ENCODE peak calls at places on chromosomes 16 and 17, in seven cellular contexts. F is SK-N-SH, E is Panc1, G is GM12878, Q is HCT116, T is H1, D is HepG2. Z is an unnamed sample.

GRCh38 chr16:10741844-10742243 is 1.8 kb upstream of the NUBP1 start:
- DNase-seq in T (no peak), G (no peak), F (peak), D (no peak), E (no peak), Q (no peak), Z (no peak)

GRCh38 chr16:89185062-89185751 is 13.7 kb downstream of the CDH15 start:
- DNase-seq in Q (no peak), E (no peak), F (no peak), T (no peak), D (no peak), G (no peak), Z (no peak)

GRCh38 chr17:58525239-58525638 is 10.8 kb upstream of the MTMR4 start:
- DNase-seq in G (no peak), F (no peak), D (no peak), Q (no peak), T (no peak), E (no peak), Z (no peak)

GRCh38 chr17:36459601-36460000 is 26.9 kb upstream of the ZNHIT3 start:
- DNase-seq in G (no peak), F (no peak), Q (no peak), D (no peak), E (no peak), T (no peak), Z (no peak)

GRCh38 chr17:65629234-65629690 is 67.8 kb upstream of the AXIN2 start:
- DNase-seq in D (no peak), F (no peak), Q (no peak), G (no peak), T (no peak), E (no peak), Z (no peak)

GRCh38 chr16:17343028-17343427 is 127.7 kb downstream of the XYLT1 start:
- DNase-seq in T (no peak), D (no peak), E (no peak), G (peak), F (no peak), Q (no peak), Z (no peak)

GRCh38 chr17:78226752-78227454 is 4.5 kb upstream of the TMEM235 start:
- DNase-seq in T (no peak), D (no peak), E (no peak), Q (no peak), G (no peak), F (no peak), Z (no peak)

GRCh38 chr17:65057520-65058075 is 1.1 kb upstream of the GNA13 start:
- DNase-seq in G (no peak), E (no peak), T (no peak), D (no peak), Q (no peak), F (no peak), Z (no peak)

GRCh38 chr17:17440938-17441730 is 35.7 kb upstream of the MED9 start:
- DNase-seq in T (no peak), G (no peak), Q (no peak), F (no peak), E (no peak), D (no peak), Z (no peak)

GRCh38 chr17:6660765-6661463 is 9.4 kb downstream of the C17orf100 start:
- DNase-seq in F (no peak), D (no peak), G (peak), E (no peak), T (no peak), Q (no peak), Z (no peak)

GRCh38 chr16:35737076-35737475 is 2277.7 kb downstream of the TP53TG3F start:
- DNase-seq in Q (no peak), F (no peak), G (no peak), T (no peak), E (no peak), D (no peak), Z (no peak)

GRCh38 chr17:8735336-8735939 is 9.2 kb downstream of the CCDC42 start:
- DNase-seq in D (no peak), T (no peak), G (no peak), F (no peak), Q (no peak), E (no peak), Z (no peak)

GRCh38 chr17:8468988-8469387 is 33.3 kb downstream of the NDEL1 start:
- DNase-seq in F (no peak), D (no peak), Q (no peak), G (no peak), E (no peak), T (no peak), Z (no peak)

GRCh38 chr17:81948635-81949378 is 1.8 kb upstream of the MYADML2 start:
- DNase-seq in G (no peak), E (no peak), Q (no peak), T (no peak), F (no peak), D (no peak), Z (no peak)

GRCh38 chr17:74379495-74380085 is 12.3 kb downstream of the GPR142 start:
- DNase-seq in Q (peak), T (peak), F (peak), D (peak), G (peak), E (no peak), Z (peak)

GRCh38 chr17:13575922-13576419 is 25.8 kb downstream of the HS3ST3A1 start:
- DNase-seq in Q (no peak), G (no peak), D (no peak), T (peak), F (no peak), E (no peak), Z (no peak)

GRCh38 chr17:32586666-32587065 is 99.9 kb downstream of the CDK5R1 start:
- DNase-seq in F (no peak), E (no peak), D (no peak), G (no peak), Q (no peak), T (no peak), Z (no peak)

GRCh38 chr17:63082273-63082861 is 116.3 kb downstream of the TANC2 start:
- DNase-seq in D (peak), F (peak), E (no peak), Q (peak), T (no peak), G (no peak), Z (no peak)

GRCh38 chr16:77273-77806 is 685 bp upstream of the MPG start:
- DNase-seq in T (no peak), G (no peak), F (peak), E (no peak), Q (no peak), D (peak), Z (no peak)

GRCh38 chr16:65548470-65548869 is 426.6 kb upstream of the CDH11 start:
- DNase-seq in E (no peak), Q (no peak), F (peak), D (no peak), G (no peak), T (no peak), Z (no peak)

GRCh38 chr16:88468289-88469129 is 15.4 kb downstream of the ZFPM1 start:
- DNase-seq in D (peak), G (no peak), Q (peak), F (peak), T (peak), E (no peak), Z (peak)

GRCh38 chr17:41518789-41519449 is at the start of gene KRT15:
- DNase-seq in F (no peak), D (no peak), E (no peak), Q (no peak), T (no peak), G (no peak), Z (no peak)

GRCh38 chr16:66442502-66443268 is 15.6 kb downstream of the BEAN1 start:
- DNase-seq in E (no peak), G (no peak), D (no peak), T (no peak), Q (no peak), F (no peak), Z (no peak)

GRCh38 chr16:49268667-49269066 is 13.0 kb downstream of the CBLN1 start:
- DNase-seq in D (no peak), G (no peak), T (no peak), E (no peak), F (no peak), Q (no peak), Z (no peak)

GRCh38 chr17:3003401-3004149 is 59.8 kb downstream of the OR1D5 start:
- DNase-seq in D (no peak), Q (no peak), E (no peak), G (peak), F (no peak), T (no peak), Z (no peak)

GRCh38 chr17:39791296-39791992 is 53.7 kb downstream of the GRB7 start:
- DNase-seq in E (no peak), G (no peak), D (no peak), Q (no peak), F (no peak), T (no peak), Z (no peak)

GRCh38 chr16:9966569-9967157 is 215.6 kb downstream of the GRIN2A start:
- DNase-seq in F (no peak), Q (no peak), E (peak), T (no peak), G (peak), D (peak), Z (no peak)

GRCh38 chr17:65297384-65297783 is 160.2 kb downstream of the RGS9 start:
- DNase-seq in T (no peak), E (no peak), G (no peak), Q (no peak), F (no peak), D (no peak), Z (no peak)

GRCh38 chr17:21034350-21035235 is 8.2 kb downstream of the USP22 start:
- DNase-seq in Q (no peak), G (peak), E (no peak), T (no peak), D (no peak), F (no peak), Z (peak)

GRCh38 chr16:87540072-87540976 is 47.5 kb upstream of the ZCCHC14 start:
- DNase-seq in D (no peak), G (no peak), F (no peak), T (no peak), E (no peak), Q (no peak), Z (no peak)

GRCh38 chr17:75910699-75911098 is 6.0 kb upstream of the MRPL38 start:
- DNase-seq in E (no peak), F (no peak), T (no peak), Q (no peak), G (no peak), D (no peak), Z (no peak)

GRCh38 chr16:2964416-2965223 is 545 bp downstream of the KREMEN2 start:
- DNase-seq in F (peak), G (no peak), E (no peak), T (no peak), D (peak), Q (peak), Z (peak)

GRCh38 chr17:50626037-50626574 is 8.6 kb upstream of the ABCC3 start:
- DNase-seq in T (peak), G (no peak), D (peak), E (no peak), F (peak), Q (peak), Z (peak)

GRCh38 chr17:4199818-4200402 is 56.9 kb downstream of the CYB5D2 start:
- DNase-seq in Q (peak), T (no peak), D (peak), G (no peak), F (peak), E (peak), Z (peak)

GRCh38 chr16:67115649-67116048 is 5.9 kb downstream of the PHAF1 start:
- DNase-seq in E (peak), D (no peak), Q (peak), F (no peak), T (no peak), G (no peak), Z (no peak)

GRCh38 chr17:64786337-64786736 is 124.2 kb upstream of the SMURF2 start:
- DNase-seq in D (no peak), F (no peak), Q (no peak), T (no peak), E (no peak), G (no peak), Z (no peak)

GRCh38 chr16:67029249-67030096 is 524 bp downstream of the CBFB start:
- DNase-seq in Q (no peak), F (peak), E (no peak), T (no peak), G (no peak), D (no peak), Z (peak)

GRCh38 chr16:83403751-83404150 is 404.0 kb upstream of the HSBP1 start:
- DNase-seq in G (no peak), F (no peak), T (no peak), E (no peak), D (no peak), Q (no peak), Z (no peak)

GRCh38 chr16:83402160-83402794 is 405.5 kb upstream of the HSBP1 start:
- DNase-seq in T (no peak), D (no peak), F (no peak), Q (no peak), E (no peak), G (no peak), Z (no peak)

GRCh38 chr16:83400234-83400633 is 407.5 kb upstream of the HSBP1 start:
- DNase-seq in D (no peak), F (no peak), G (no peak), Q (no peak), T (peak), E (no peak), Z (no peak)

GRCh38 chr16:83404261-83404660 is 403.5 kb upstream of the HSBP1 start:
- DNase-seq in E (no peak), T (no peak), F (no peak), Q (no peak), D (no peak), G (no peak), Z (no peak)

GRCh38 chr16:83402969-83403368 is 404.8 kb upstream of the HSBP1 start:
- DNase-seq in E (no peak), D (no peak), F (no peak), G (no peak), T (no peak), Q (no peak), Z (no peak)
- TF ChIP-seq SIN3A in E (no peak), D (no peak), F (no peak), G (no peak), T (no peak), Q (no peak), Z (no peak)

GRCh38 chr16:30472328-30472942 is at the start of gene ITGAL:
- DNase-seq in G (peak), F (no peak), T (no peak), Q (no peak), D (no peak), E (no peak), Z (no peak)
- TF ChIP-seq SIN3A in G (peak), F (no peak), T (no peak), Q (no peak), D (no peak), E (no peak), Z (no peak)

GRCh38 chr16:30660424-30661251 is 2.4 kb downstream of the FBRS start:
- DNase-seq in G (no peak), T (no peak), Q (no peak), D (no peak), E (no peak), F (no peak), Z (no peak)
- TF ChIP-seq SIN3A in G (peak), T (no peak), Q (no peak), D (no peak), E (no peak), F (no peak), Z (no peak)

GRCh38 chr16:68644715-68645493 is at the start of gene CDH3:
- DNase-seq in Q (peak), D (no peak), F (peak), G (no peak), T (peak), E (no peak), Z (peak)

GRCh38 chr16:68643847-68644246 is 1.3 kb upstream of the CDH3 start:
- DNase-seq in E (no peak), F (no peak), T (no peak), G (no peak), D (no peak), Q (no peak), Z (no peak)

GRCh38 chr16:68646948-68647659 is 2.0 kb downstream of the CDH3 start:
- DNase-seq in T (no peak), Q (no peak), G (no peak), D (no peak), E (no peak), F (no peak), Z (no peak)

GRCh38 chr16:68644303-68644702 is 807 bp upstream of the CDH3 start:
- DNase-seq in Q (no peak), F (no peak), D (peak), E (no peak), T (no peak), G (no peak), Z (no peak)

GRCh38 chr16:68645494-68646388 is 631 bp downstream of the CDH3 start:
- DNase-seq in F (peak), E (no peak), Q (no peak), T (no peak), D (no peak), G (no peak), Z (no peak)
- TF ChIP-seq SIN3A in F (no peak), E (no peak), Q (no peak), T (no peak), D (no peak), G (no peak), Z (no peak)

DNA sequence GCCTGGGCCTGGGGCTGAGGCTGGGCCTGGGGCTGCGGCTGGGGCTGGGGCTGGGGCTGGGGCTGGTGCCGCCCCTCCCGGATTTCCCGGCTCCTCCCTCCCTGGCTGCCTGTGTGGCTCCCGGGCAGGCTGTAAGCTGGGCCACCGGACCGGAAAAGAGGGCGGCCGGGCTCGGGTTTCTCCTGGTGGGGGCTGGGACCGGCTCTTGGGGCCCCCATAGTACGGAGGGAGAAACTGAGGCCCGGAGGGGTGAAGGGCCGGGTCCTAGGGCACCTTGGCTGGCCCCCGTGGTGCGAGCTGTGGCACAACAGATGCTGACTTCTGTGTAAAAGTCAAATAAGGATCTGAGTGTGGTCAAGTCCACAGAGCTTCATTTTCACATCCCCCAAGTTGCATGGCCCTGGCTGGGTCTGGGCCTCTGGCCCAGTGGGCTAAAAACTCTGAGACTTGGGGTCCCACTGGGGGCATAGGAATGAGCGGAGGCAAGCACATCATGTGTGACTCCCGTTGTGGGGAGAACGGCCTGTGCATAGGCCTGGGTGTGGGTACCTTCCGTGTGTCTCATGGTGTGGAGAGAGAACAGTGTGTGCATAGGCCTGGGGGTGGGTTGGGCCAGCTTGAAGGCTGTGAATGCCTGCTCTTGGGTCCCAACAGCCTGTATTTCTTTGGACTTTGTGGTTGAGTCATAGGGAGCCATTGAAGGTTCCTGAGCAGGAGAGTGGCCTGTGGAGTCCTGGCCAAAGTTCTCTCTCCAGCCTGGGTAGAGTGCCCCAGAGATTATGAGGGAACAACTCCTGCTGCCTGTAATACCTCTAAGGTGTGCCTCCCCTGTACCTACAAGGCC is 123.9 kb upstream of the CIBAR2 start:
- DNase-seq in T (no peak), G (no peak), D (no peak), E (no peak), F (no peak), Q (no peak), Z (no peak)
- TF ChIP-seq SIN3A in T (no peak), G (no peak), D (no peak), E (no peak), F (no peak), Q (no peak), Z (no peak)